ENCODE peak calls at places on chromosome 11, in five cellular contexts. J is activated CD4-positive, CD25-positive, alpha-beta regulatory T cell treated with anti-CD3 and anti-CD28 coated beads, Interleukin-2, amount 50 U/mL, for 72 hours; V is GM12865; L is A673; B is stimulated activated CD4-positive, alpha-beta T cell treated with anti-CD3 and anti-CD28 coated beads, Interleukin-4, amount 100 ng/mL, for 1 hour. W is an unnamed sample.

GRCh38 chr11:75792127-75792731 is 22.8 kb upstream of the UVRAG start:
- DNase-seq in J (no peak), V (no peak), L (no peak), B (no peak), W (no peak)

GRCh38 chr11:8285796-8286195 is 22.1 kb upstream of the LMO1 start:
- DNase-seq in J (no peak), V (no peak), L (no peak), B (no peak), W (peak)

GRCh38 chr11:57203359-57203758 is 21.6 kb downstream of the LRRC55 start:
- DNase-seq in J (no peak), V (no peak), L (no peak), B (no peak), W (no peak)

GRCh38 chr11:1830500-1831223 is 4.1 kb upstream of the SYT8 start:
- DNase-seq in J (no peak), V (peak), L (no peak), B (no peak), W (no peak)

GRCh38 chr11:60195923-60196368 is 13.1 kb upstream of the MS4A6A start:
- DNase-seq in J (no peak), V (peak), L (no peak), B (no peak), W (no peak)

GRCh38 chr11:10181811-10182210 is 112.2 kb downstream of the SBF2 start:
- DNase-seq in J (no peak), V (peak), L (peak), B (no peak), W (no peak)

GRCh38 chr11:84319853-84320252 is 1033.7 kb upstream of the CCDC90B start:
- DNase-seq in J (no peak), V (no peak), L (no peak), B (no peak), W (no peak)

GRCh38 chr11:47186937-47187681 is 875 bp upstream of the PACSIN3 start:
- DNase-seq in J (no peak), V (peak), L (peak), B (peak), W (no peak)

GRCh38 chr11:63490551-63491239 is at the start of gene PLAAT5:
- DNase-seq in J (no peak), V (peak), L (no peak), B (peak), W (no peak)

GRCh38 chr11:70545626-70545945 is 147.3 kb downstream of the CTTN start:
- DNase-seq in J (no peak), V (no peak), L (no peak), B (no peak), W (no peak)